ENCODE peak calls at places on chromosomes 11 and 22, in eight cellular contexts. C is H1, O is endothelial cell of umbilical vein, U is A549, K is HCT116, N is HepG2, Q is K562, F is GM12878. T is an unnamed sample.

GRCh38 chr22:35996596-35996995 is 32.0 kb downstream of the RBFOX2 start:
- DNase-seq in C (no peak), O (no peak), U (no peak), K (no peak), N (no peak), Q (no peak), F (no peak), T (no peak)

GRCh38 chr11:96228472-96228871 is 114.5 kb downstream of the MAML2 start:
- DNase-seq in C (no peak), O (peak; percentile 96), U (no peak), K (peak; percentile 16), N (peak; percentile 68), Q (no peak), F (no peak), T (no peak)

GRCh38 chr11:45170484-45170883 is 24.0 kb downstream of the PRDM11 start:
- DNase-seq in C (no peak), O (no peak), U (no peak), K (no peak), N (no peak), Q (no peak), F (no peak), T (no peak)

GRCh38 chr11:65431452-65432132 is 9.0 kb downstream of the NEAT1 start:
- DNase-seq in C (no peak), O (peak; percentile 35), U (no peak), K (no peak), N (no peak), Q (no peak), F (no peak), T (no peak)

GRCh38 chr11:1352696-1353382 is 36.9 kb upstream of the BRSK2 start:
- DNase-seq in C (no peak), O (no peak), U (no peak), K (peak; percentile 40), N (no peak), Q (peak; percentile 31), F (no peak), T (no peak)

GRCh38 chr11:28770806-28771205 is 662.6 kb downstream of the METTL15 start:
- DNase-seq in C (no peak), O (no peak), U (no peak), K (no peak), N (no peak), Q (no peak), F (no peak), T (no peak)

GRCh38 chr11:110162216-110162615 is 69.0 kb downstream of the ZC3H12C start:
- DNase-seq in C (no peak), O (no peak), U (no peak), K (no peak), N (no peak), Q (no peak), F (no peak), T (no peak)

GRCh38 chr11:71948314-71949027 is 19.6 kb downstream of the RNF121 start:
- DNase-seq in C (no peak), O (peak; percentile 77), U (no peak), K (no peak), N (peak; percentile 75), Q (peak; percentile 52), F (no peak), T (no peak)

GRCh38 chr22:38135133-38135706 is 24.7 kb upstream of the BAIAP2L2 start:
- DNase-seq in C (no peak), O (peak; percentile 54), U (peak; percentile 48), K (peak; percentile 53), N (no peak), Q (no peak), F (no peak), T (peak; percentile 22)

GRCh38 chr11:64287676-64288352 is 2.2 kb downstream of the GPR137 start:
- DNase-seq in C (no peak), O (no peak), U (no peak), K (no peak), N (no peak), Q (no peak), F (no peak), T (no peak)

DNA sequence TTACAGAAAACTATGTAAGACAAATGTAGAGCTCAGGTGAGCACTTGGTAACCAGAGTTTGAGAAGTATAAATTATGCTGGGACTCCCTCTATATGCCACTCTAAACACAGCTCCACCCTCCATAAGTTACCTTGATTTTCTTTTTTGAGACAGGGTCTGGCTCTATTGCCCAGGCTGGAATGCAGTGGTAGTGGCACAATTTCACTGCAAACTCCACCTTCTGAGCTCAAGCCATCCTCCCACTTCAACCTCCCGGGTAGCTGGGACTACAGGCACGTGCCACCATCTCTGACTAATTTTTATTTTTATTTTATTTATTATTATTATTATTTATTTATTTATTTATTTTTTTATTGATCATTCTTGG is 9.5 kb downstream of the RPS3 start:
- DNase-seq in C (no peak), O (no peak), U (no peak), K (no peak), N (no peak), Q (no peak), F (no peak), T (no peak)
- TF ChIP-seq MAX in C (no peak), O (no peak), U (no peak), K (no peak), N (no peak), Q (no peak), F (no peak), T (no peak)

DNA sequence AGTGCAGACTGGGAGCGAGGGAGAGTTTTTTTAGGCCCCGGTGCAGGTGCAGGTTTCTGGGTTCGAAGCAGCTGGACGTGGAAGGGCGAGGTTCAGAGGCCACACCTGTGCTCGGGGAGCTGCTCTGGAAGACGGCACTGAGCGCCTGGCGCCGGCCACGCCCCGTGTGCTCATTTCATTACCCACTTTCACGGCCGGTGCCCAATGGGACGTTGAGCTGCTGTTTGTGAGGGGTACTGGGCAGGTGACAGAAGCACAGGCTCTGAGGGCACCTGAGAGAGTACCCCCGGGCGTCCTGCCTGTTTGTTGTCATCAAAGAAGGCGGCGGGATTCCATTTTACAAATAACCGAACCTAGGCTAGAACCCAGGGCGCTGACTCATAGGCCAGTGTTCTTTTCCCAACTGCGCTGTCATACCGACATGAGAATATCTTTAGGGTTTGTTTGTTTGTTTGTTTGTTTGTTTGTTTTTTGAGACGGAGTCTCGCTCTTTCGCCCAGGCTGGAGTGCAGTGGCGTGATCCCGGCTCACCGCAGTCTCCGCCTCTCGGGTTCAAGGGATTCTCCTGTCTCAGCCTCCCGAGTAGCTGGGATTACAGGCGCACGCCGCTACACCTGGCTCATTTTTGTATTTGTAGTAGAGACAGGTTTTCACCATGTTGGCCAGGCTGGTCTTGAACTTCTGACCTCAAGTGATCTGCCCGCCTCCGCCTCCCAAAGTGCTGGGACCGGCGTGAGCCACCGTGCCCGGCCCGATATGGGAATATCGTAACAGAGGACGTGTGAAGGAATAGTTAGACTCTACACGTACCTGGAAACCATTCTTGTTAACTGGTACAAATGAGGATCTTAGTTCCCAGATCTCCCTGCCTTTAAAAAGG is 16.6 kb upstream of the SPTBN2 start:
- DNase-seq in C (no peak), O (peak; percentile 10), U (peak; percentile 58), K (no peak), N (no peak), Q (peak; percentile 44), F (no peak), T (no peak)
- TF ChIP-seq POLR2A in C (no peak), O (no peak), U (no peak), K (no peak), N (no peak), Q (no peak), F (no peak), T (no peak)

DNA sequence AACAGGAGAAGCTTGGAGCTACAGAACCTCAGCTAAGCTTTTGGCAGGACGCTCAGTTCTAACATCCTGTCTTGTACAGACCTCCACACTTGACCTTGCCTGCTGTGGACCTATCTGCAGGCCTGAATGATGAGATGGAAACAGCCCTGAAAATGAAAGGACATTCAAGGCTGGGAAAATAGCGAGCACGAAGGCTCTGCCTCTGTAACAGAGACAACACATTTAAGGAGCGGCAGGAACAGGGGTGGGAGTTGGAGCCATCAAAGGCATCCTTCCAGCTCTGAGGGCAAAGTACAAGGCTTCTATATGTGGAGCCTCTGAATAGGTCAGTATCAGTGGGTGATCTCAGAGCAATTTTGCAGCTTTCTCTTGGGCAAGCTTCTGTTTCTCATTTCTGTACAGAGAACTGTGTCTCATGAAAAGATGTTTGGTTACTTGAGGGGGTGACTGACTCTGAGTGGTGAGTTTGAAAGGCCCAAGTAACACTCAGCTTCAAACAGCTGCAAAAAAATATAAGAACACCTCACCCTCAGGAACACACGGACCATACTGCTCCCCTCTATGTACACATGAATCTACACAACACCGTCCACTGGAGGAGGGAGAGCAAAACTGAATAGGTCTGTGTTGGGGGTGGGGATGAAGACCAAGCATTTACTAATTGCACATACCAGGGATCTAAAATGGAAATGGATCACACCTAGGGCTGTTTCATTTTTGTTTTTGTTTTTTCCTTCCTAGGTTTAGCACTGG is 101.6 kb downstream of the CCDC81 start:
- DNase-seq in C (no peak), O (peak; percentile 61), U (no peak), K (no peak), N (peak; percentile 89), Q (no peak), F (no peak), T (no peak)
- TF ChIP-seq MAX in C (no peak), O (no peak), U (no peak), K (no peak), N (no peak), Q (no peak), F (no peak), T (no peak)

DNA sequence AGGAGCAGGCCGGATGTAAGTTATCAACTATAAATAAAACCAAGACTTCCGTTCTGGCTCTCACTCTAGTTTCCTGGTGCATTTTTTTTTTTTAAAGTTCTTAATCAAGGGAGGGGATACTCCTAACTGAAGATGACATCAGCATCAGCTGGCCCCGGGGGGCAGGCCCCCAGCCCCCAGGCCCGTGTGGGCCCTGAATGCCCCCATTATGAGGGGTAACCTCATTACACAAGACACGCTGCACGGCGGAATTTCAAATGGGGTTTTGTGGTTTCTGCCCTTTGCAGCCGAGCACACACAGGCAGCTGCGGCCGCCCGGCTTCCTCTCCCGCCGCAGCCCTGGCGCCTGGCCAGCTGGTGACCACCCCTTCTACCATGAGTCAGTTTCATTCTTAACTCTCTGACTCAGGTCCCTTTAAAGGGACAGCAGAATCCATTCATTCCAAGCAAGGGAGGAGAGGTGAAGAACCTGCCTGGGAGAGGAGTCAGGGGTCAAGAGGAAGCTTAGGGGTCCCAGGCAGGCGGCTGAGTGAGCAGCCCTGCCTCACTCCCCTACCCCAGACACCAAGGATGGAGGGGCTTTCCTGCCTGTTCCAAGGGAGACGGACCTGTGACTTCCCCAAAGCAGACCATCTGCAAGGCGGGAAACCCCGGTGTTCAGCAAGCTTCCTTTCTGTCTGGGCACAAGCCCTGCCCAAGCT is 3.4 kb downstream of the MYEOV start:
- DNase-seq in C (peak; percentile 31), O (peak; percentile 98), U (peak; percentile 93), K (peak; percentile 97), N (peak; percentile 89), Q (peak; percentile 85), F (peak; percentile 91), T (peak; percentile 99)
- TF ChIP-seq POLR2A in C (no peak), O (no peak), U (no peak), K (no peak), N (no peak), Q (peak; percentile 36), F (no peak), T (no peak)